ENCODE peak calls at places on chromosome 6, in seven cellular contexts. R is H1, Y is GM12878, T is GM12892, Q is HepG2, B is K562, M is SK-N-SH. I is an unnamed sample.

GRCh38 chr6:161373905-161374451 is 100.1 kb upstream of the AGPAT4 start:
- DNase-seq in R (peak), Y (no peak), T (no peak), Q (peak), B (peak), M (peak), I (peak)

GRCh38 chr6:136149311-136149710 is 100.8 kb downstream of the MTFR2 start:
- DNase-seq in R (no peak), Y (no peak), T (no peak), Q (no peak), B (no peak), M (no peak), I (no peak)

GRCh38 chr6:111628117-111628866 is 22.6 kb upstream of the TRAF3IP2 start:
- DNase-seq in R (no peak), Y (no peak), T (no peak), Q (no peak), B (no peak), M (no peak), I (no peak)

GRCh38 chr6:4585682-4586468 is 190.3 kb upstream of the CDYL start:
- DNase-seq in R (no peak), Y (no peak), T (no peak), Q (no peak), B (no peak), M (no peak), I (no peak)

GRCh38 chr6:42316390-42316970 is 98.8 kb upstream of the MRPS10 start:
- DNase-seq in R (no peak), Y (peak), T (no peak), Q (no peak), B (no peak), M (no peak), I (no peak)

GRCh38 chr6:56244089-56244488 is 3.3 kb downstream of the COL21A1 start:
- DNase-seq in R (no peak), Y (no peak), T (no peak), Q (no peak), B (no peak), M (no peak), I (no peak)

GRCh38 chr6:28757429-28758045 is 166.2 kb downstream of the TRIM27 start:
- DNase-seq in R (peak), Y (no peak), T (no peak), Q (peak), B (no peak), M (no peak), I (no peak)

GRCh38 chr6:122374307-122374706 is 25.1 kb upstream of the HSF2 start:
- DNase-seq in R (no peak), Y (no peak), T (no peak), Q (no peak), B (no peak), M (no peak), I (no peak)

GRCh38 chr6:32113386-32114352 is 4.5 kb upstream of the TNXB start:
- DNase-seq in R (no peak), Y (no peak), T (no peak), Q (peak), B (peak), M (peak), I (no peak)

GRCh38 chr6:32369678-32370077 is 2.0 kb downstream of the TSBP1 start:
- DNase-seq in R (no peak), Y (no peak), T (no peak), Q (no peak), B (no peak), M (no peak), I (no peak)

GRCh38 chr6:121867095-121867494 is 431.6 kb downstream of the GJA1 start:
- DNase-seq in R (no peak), Y (no peak), T (no peak), Q (no peak), B (no peak), M (no peak), I (no peak)

DNA sequence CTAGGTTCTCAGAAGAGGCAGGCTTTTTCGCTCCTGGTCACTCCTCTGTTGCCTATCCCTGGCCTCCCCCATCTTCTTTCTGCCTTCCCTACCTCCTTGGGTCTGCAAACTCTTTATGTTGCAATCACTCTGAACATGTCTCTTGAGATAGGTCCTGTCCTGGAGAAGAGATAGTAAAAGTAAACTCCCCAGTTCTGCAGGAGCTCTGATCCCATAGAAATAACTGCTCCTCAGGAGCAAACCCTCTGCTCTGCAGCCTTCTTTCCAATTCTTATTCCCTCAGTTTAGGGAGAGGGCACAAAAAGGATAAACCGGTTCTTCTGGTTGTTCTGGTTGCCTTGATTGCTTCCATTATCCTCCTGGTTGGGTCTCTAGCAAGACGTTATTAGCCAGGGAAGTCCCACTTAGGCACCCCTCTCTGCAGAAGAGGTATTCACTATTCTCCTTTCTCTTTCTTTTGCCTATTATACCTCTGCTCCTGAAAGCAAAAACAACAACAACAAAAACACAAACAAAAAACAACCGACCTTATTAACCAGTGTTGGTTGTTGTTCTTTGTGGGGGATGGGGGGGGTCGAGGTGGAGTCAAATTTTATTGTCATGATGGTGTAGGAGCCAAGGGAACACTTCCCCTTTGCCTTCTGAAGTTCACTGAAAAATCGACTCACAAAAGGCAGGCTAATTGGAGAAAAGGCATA is 973 bp downstream of the TRIM38 start:
- DNase-seq in R (peak), Y (no peak), T (no peak), Q (no peak), B (peak), M (no peak), I (no peak)
- TF ChIP-seq TAF1 in R (peak), Y (no peak), T (no peak), Q (no peak), B (no peak), M (no peak), I (no peak)

GRCh38 chr6:156774872-156775405 is 2.2 kb upstream of the ARID1B start:
- DNase-seq in R (no peak), Y (no peak), T (no peak), Q (no peak), B (no peak), M (no peak), I (no peak)
- TF ChIP-seq TAF1 in R (peak), Y (no peak), T (no peak), Q (no peak), B (no peak), M (no peak), I (no peak)

GRCh38 chr6:147260091-147260490 is 55.9 kb downstream of the STXBP5 start:
- DNase-seq in R (no peak), Y (no peak), T (no peak), Q (no peak), B (no peak), M (no peak), I (no peak)

GRCh38 chr6:147257760-147258159 is 53.5 kb downstream of the STXBP5 start:
- DNase-seq in R (no peak), Y (no peak), T (no peak), Q (no peak), B (no peak), M (no peak), I (no peak)

GRCh38 chr6:147267658-147268057 is 63.4 kb downstream of the STXBP5 start:
- DNase-seq in R (no peak), Y (no peak), T (no peak), Q (no peak), B (no peak), M (no peak), I (no peak)

GRCh38 chr6:147266821-147267220 is 62.6 kb downstream of the STXBP5 start:
- DNase-seq in R (no peak), Y (no peak), T (no peak), Q (no peak), B (no peak), M (no peak), I (no peak)

GRCh38 chr6:147262943-147263342 is 58.7 kb downstream of the STXBP5 start:
- DNase-seq in R (no peak), Y (no peak), T (no peak), Q (no peak), B (no peak), M (no peak), I (no peak)
- TF ChIP-seq TAF1 in R (no peak), Y (no peak), T (no peak), Q (no peak), B (no peak), M (no peak), I (no peak)

DNA sequence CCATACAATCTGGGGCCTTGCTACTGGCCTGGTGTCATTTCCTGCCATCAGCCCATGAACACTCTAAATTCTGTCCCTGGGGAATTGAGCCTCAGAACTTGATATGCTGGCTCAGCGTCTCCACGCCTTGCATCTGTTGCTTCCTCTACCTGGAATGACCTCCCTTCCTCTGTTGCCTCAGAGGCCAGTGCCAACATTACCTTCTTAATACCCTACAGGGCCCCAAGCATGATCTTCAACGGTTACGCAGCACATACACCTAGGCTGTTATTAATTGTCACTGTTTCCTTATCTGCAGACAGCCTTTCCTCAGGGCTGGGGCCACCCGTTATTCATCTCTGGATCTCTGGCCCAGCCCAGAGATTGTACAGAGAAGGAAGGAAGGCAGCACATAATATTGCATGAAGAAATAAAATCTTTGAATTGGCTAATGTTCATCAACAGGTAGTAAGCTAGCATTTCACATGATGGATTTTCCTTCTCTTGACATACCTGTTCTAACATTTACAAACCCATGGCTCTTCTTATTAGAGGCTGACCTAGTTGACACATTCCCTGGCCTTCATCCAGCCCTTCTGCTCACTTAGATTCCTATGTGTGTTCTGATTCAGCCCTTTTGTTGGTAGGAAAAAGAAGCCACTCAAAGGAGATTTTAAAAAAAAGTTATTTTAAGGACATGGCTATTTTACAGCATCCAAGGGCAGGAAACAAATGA is 8.4 kb upstream of the RNF182 start:
- DNase-seq in R (no peak), Y (no peak), T (no peak), Q (no peak), B (peak), M (no peak), I (no peak)
- TF ChIP-seq TAF1 in R (no peak), Y (no peak), T (no peak), Q (no peak), B (no peak), M (no peak), I (no peak)

I was measured in GM12891.